ENCODE peak calls at places on chromosomes 2 and 18, in four cellular contexts. Q, K, H and G are unnamed samples.

GRCh38 chr2:122528958-122529670 is 773.7 kb downstream of the TSN start:
- DNase-seq in Q (no peak), K (no peak), H (no peak), G (peak)

GRCh38 chr2:129923265-129924141 is 56.0 kb upstream of the RAB6C start:
- DNase-seq in Q (peak), K (no peak), H (peak), G (peak)

GRCh38 chr2:199392363-199392762 is 65.4 kb downstream of the SATB2 start:
- DNase-seq in Q (no peak), K (no peak), H (no peak), G (no peak)

GRCh38 chr2:72923833-72924352 is 6.6 kb downstream of the EMX1 start:
- DNase-seq in Q (no peak), K (no peak), H (peak), G (no peak)

GRCh38 chr2:101307950-101308431 is 510 bp downstream of the RNF149 start:
- DNase-seq in Q (peak), K (peak), H (peak), G (no peak)

GRCh38 chr2:201696151-201696659 is 2.2 kb downstream of the MPP4 start:
- DNase-seq in Q (peak), K (no peak), H (no peak), G (peak)

GRCh38 chr2:239223330-239224248 is 177.2 kb downstream of the HDAC4 start:
- DNase-seq in Q (peak), K (no peak), H (no peak), G (no peak)

GRCh38 chr2:182050333-182050855 is 64.7 kb downstream of the PPP1R1C start:
- DNase-seq in Q (no peak), K (no peak), H (no peak), G (no peak)

GRCh38 chr2:223724831-223725230 is 112.6 kb downstream of the AP1S3 start:
- DNase-seq in Q (peak), K (no peak), H (no peak), G (no peak)

GRCh38 chr2:10159086-10159485 is 36.5 kb downstream of the RRM2 start:
- DNase-seq in Q (no peak), K (no peak), H (no peak), G (no peak)

GRCh38 chr2:105517814-105518705 is 119.2 kb upstream of the FHL2 start:
- DNase-seq in Q (peak), K (no peak), H (no peak), G (no peak)

GRCh38 chr18:21456428-21457178 is 143.9 kb downstream of the ESCO1 start:
- DNase-seq in Q (no peak), K (no peak), H (no peak), G (no peak)

GRCh38 chr2:179218848-179219594 is 45.6 kb downstream of the SESTD1 start:
- DNase-seq in Q (peak), K (peak), H (peak), G (peak)

GRCh38 chr2:44578401-44579135 is 216.8 kb downstream of the CAMKMT start:
- DNase-seq in Q (peak), K (no peak), H (no peak), G (peak)

GRCh38 chr18:23453657-23454011 is 547 bp downstream of the RIOK3 start:
- DNase-seq in Q (peak), K (no peak), H (no peak), G (peak)

GRCh38 chr2:241701155-241701404 is 759 bp upstream of the ING5 start:
- DNase-seq in Q (peak), K (no peak), H (no peak), G (no peak)

GRCh38 chr18:48879008-48879431 is 71.7 kb downstream of the SMAD7 start:
- DNase-seq in Q (no peak), K (no peak), H (no peak), G (peak)

GRCh38 chr18:23135679-23136325 is 517 bp downstream of the CABLES1 start:
- DNase-seq in Q (peak), K (no peak), H (peak), G (peak)

GRCh38 chr2:726158-726557 is 49.0 kb upstream of the TMEM18 start:
- DNase-seq in Q (no peak), K (no peak), H (no peak), G (peak)

GRCh38 chr2:117917223-117917917 is 96.5 kb downstream of the CCDC93 start:
- DNase-seq in Q (peak), K (peak), H (peak), G (peak)

GRCh38 chr18:53644799-53645471 is 579.5 kb downstream of the MBD2 start:
- DNase-seq in Q (no peak), K (no peak), H (no peak), G (no peak)

GRCh38 chr2:213763963-213764362 is 479.7 kb downstream of the SPAG16 start:
- DNase-seq in Q (no peak), K (no peak), H (no peak), G (no peak)

GRCh38 chr2:170362895-170363582 is 185.1 kb downstream of the MYO3B start:
- DNase-seq in Q (peak), K (no peak), H (no peak), G (no peak)

GRCh38 chr2:14982790-14983189 is 350.3 kb downstream of the LRATD1 start:
- DNase-seq in Q (no peak), K (no peak), H (no peak), G (no peak)

GRCh38 chr2:31113765-31114164 is 24.5 kb downstream of the GALNT14 start:
- DNase-seq in Q (no peak), K (no peak), H (peak), G (no peak)

GRCh38 chr2:180268006-180268405 is 260.9 kb upstream of the CWC22 start:
- DNase-seq in Q (no peak), K (no peak), H (no peak), G (no peak)

GRCh38 chr18:76391038-76391437 is 104.0 kb downstream of the ZNF516 start:
- DNase-seq in Q (no peak), K (no peak), H (no peak), G (no peak)

GRCh38 chr2:101817488-101817887 is 120.0 kb downstream of the MAP4K4 start:
- DNase-seq in Q (no peak), K (no peak), H (no peak), G (no peak)

GRCh38 chr2:201774546-201774945 is 6.2 kb downstream of the ALS2 start:
- DNase-seq in Q (no peak), K (no peak), H (no peak), G (no peak)

GRCh38 chr18:77108001-77108692 is 24.4 kb downstream of the MBP start:
- DNase-seq in Q (peak), K (no peak), H (peak), G (no peak)

GRCh38 chr18:46324556-46324955 is 220.4 kb downstream of the HAUS1 start:
- DNase-seq in Q (peak), K (peak), H (no peak), G (peak)

GRCh38 chr18:673317-673716 is 15.9 kb downstream of the TYMS start:
- DNase-seq in Q (no peak), K (no peak), H (no peak), G (no peak)

GRCh38 chr2:70475266-70475665 is 78.4 kb downstream of the TGFA start:
- DNase-seq in Q (no peak), K (no peak), H (no peak), G (no peak)

DNA sequence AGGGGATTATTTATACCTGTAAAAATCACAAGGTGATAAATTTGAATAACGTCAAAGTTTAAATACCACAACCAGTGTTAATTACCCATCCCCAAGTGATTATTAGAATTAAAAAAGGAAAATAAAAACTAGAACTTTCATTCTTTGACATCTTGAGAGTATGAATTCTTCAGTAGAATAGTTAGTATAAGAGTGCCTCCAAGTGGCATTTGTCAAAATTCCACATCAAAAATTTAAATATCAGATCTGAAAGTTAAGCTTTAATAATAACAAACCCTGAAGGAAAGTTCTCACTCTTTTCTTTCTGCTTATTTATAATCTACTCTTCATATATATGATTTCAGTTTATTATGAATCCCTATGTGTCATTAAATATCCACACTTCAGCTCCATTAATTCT is 273.7 kb upstream of the KYNU start:
- DNase-seq in Q (peak), K (no peak), H (no peak), G (no peak)
- TF ChIP-seq CTCF in Q (peak), K (peak), H (peak), G (peak)

GRCh38 chr2:28413896-28414290 is 21.2 kb downstream of the FOSL2 start:
- DNase-seq in Q (no peak), K (no peak), H (no peak), G (no peak)
- H3K4me3 ChIP-seq in Q (no peak), K (no peak), H (no peak), G (no peak)

DNA sequence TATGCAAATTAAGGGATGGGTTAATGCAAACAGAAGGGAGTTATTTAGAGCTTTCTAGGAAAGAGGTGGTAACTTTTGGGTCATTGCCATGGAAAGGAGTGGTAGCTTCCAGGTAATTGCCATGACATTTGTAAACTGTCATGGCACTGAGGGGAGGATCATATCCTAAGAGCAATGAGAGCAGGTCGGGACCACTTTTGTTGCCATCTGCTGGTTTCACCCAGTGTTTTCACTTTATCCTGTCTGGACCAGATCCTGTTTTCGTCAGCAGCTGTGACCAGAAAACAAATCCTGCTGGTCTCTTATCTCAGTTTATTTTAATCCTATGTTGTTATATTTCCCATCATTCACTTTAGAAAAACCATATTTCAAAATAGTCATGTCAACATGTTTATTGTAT is 874 bp downstream of the C2orf66 start:
- DNase-seq in Q (peak), K (no peak), H (no peak), G (no peak)
- TF ChIP-seq CTCF in Q (peak), K (no peak), H (peak), G (no peak)

GRCh38 chr2:63843093-63843492 is 1.4 kb downstream of the UGP2 start:
- DNase-seq in Q (no peak), K (no peak), H (no peak), G (no peak)

GRCh38 chr2:63845866-63846265 is 4.2 kb downstream of the UGP2 start:
- DNase-seq in Q (no peak), K (no peak), H (peak), G (no peak)

GRCh38 chr2:63844616-63845015 is 2.9 kb downstream of the UGP2 start:
- DNase-seq in Q (no peak), K (no peak), H (no peak), G (no peak)

GRCh38 chr2:63842149-63843061 is 709 bp downstream of the UGP2 start:
- DNase-seq in Q (peak), K (peak), H (peak), G (peak)

DNA sequence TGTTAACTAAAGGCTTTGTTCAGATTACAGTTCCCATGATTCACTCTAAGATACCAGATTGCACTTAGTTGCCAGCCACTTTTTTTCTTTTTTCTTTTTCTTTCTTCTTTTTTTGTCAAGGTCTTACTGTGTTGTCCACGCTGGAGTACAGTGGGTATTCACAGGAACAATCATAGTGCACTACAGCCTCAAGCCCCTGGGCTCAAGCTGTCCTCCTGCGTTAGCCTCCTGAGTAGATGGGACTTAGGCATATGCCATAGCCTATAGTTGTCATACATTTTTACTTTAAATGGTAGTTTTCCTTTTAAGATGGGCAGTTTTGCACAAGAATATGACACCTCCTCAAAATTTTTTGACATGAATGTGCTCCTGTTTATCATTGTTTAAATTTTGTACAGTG is 2.1 kb downstream of the UGP2 start:
- DNase-seq in Q (no peak), K (no peak), H (no peak), G (no peak)
- H3K4me3 ChIP-seq in Q (peak), K (no peak), H (peak), G (peak)